ENCODE peak calls at places on chromosomes 6 and 20, in eight cellular contexts. R, N, Y, A, V, T, C and S are unnamed samples.
A peak's percentile ranks its signal among the peaks of the same experiment; 100 is the strongest.

GRCh38 chr6:15303920-15304291 is 58.0 kb downstream of the JARID2 start:
- DNase-seq in C (no peak), N (no peak), T (no peak), A (no peak), R (no peak), Y (no peak), V (no peak), S (no peak)

GRCh38 chr6:116364361-116364760 is 6.4 kb upstream of the DSE start:
- DNase-seq in C (no peak), Y (no peak), V (no peak), R (no peak), A (no peak), N (no peak), T (no peak), S (no peak)

GRCh38 chr6:166387642-166388325 is 5.0 kb upstream of the MPC1 start:
- DNase-seq in Y (no peak), C (no peak), A (no peak), R (no peak), N (no peak), T (no peak), V (no peak), S (no peak)

GRCh38 chr20:32207626-32208498 is at the start of the genes PLAGL2 and POFUT1:
- DNase-seq in R (peak; percentile 80), C (peak; percentile 78), T (peak; percentile 87), N (peak; percentile 90), Y (peak; percentile 90), A (peak; percentile 99), V (peak; percentile 61), S (peak; percentile 90)

GRCh38 chr6:44105146-44105545 is 22.1 kb downstream of the MRPL14 start:
- DNase-seq in R (no peak), Y (no peak), A (no peak), V (no peak), N (peak; percentile 31), C (no peak), T (no peak), S (no peak)

GRCh38 chr20:63177785-63178444 is 38.0 kb downstream of the YTHDF1 start:
- DNase-seq in R (no peak), V (no peak), N (no peak), T (peak; percentile 36), A (no peak), Y (no peak), C (no peak), S (no peak)

GRCh38 chr6:144302701-144303351 is 17.7 kb downstream of the UTRN start:
- DNase-seq in N (no peak), A (no peak), R (no peak), Y (no peak), T (no peak), C (no peak), V (peak; percentile 22), S (no peak)

GRCh38 chr6:136051140-136051775 is 198.9 kb downstream of the MTFR2 start:
- DNase-seq in Y (no peak), C (no peak), N (peak; percentile 21), A (no peak), R (no peak), V (peak; percentile 71), T (no peak), S (no peak)

GRCh38 chr6:111523484-111524166 is 40.6 kb upstream of the REV3L start:
- DNase-seq in R (no peak), V (no peak), A (no peak), Y (no peak), T (no peak), C (no peak), N (no peak), S (no peak)

GRCh38 chr20:41738584-41739193 is 120.5 kb upstream of the CHD6 start:
- DNase-seq in A (peak; percentile 40), T (peak; percentile 5), C (peak; percentile 42), V (peak; percentile 1), Y (peak; percentile 4), N (no peak), R (peak; percentile 64), S (peak; percentile 46)

GRCh38 chr6:44043036-44043478 is 84.2 kb downstream of the MRPL14 start:
- DNase-seq in R (no peak), Y (no peak), A (no peak), C (no peak), N (no peak), T (no peak), V (no peak), S (peak; percentile 46)

GRCh38 chr6:116572162-116572561 is 858 bp downstream of the RWDD1 start:
- DNase-seq in A (no peak), T (no peak), Y (no peak), V (peak; percentile 23), R (no peak), C (peak; percentile 5), N (no peak), S (peak; percentile 35)

GRCh38 chr6:75493400-75494064 is at the start of gene FILIP1:
- DNase-seq in C (no peak), T (peak; percentile 6), V (no peak), N (peak; percentile 55), Y (no peak), A (no peak), R (no peak), S (no peak)

GRCh38 chr6:118645395-118645794 is 6.0 kb downstream of the CEP85L start:
- DNase-seq in R (no peak), N (no peak), T (no peak), V (no peak), C (no peak), A (no peak), Y (no peak), S (no peak)

GRCh38 chr6:16690244-16691142 is 70.8 kb downstream of the ATXN1 start:
- DNase-seq in T (no peak), A (no peak), Y (no peak), R (no peak), N (no peak), C (no peak), V (peak; percentile 68), S (no peak)

GRCh38 chr6:136782021-136782770 is 10.1 kb downstream of the MAP3K5 start:
- DNase-seq in A (no peak), V (peak; percentile 64), Y (no peak), T (no peak), R (no peak), N (no peak), C (no peak), S (peak; percentile 64)

GRCh38 chr6:154127638-154128037 is 88.6 kb downstream of the OPRM1 start:
- DNase-seq in N (no peak), R (peak; percentile 39), C (no peak), A (no peak), T (no peak), Y (no peak), V (no peak), S (no peak)

GRCh38 chr20:64099880-64100565 is 7.3 kb downstream of the NPBWR2 start:
- DNase-seq in R (no peak), A (no peak), N (no peak), T (no peak), V (no peak), C (peak; percentile 25), Y (no peak), S (no peak)

GRCh38 chr6:89597988-89598387 is 40.6 kb downstream of the LYRM2 start:
- DNase-seq in V (peak; percentile 12), Y (no peak), C (peak; percentile 6), R (no peak), N (no peak), T (no peak), A (peak; percentile 86), S (peak; percentile 8)

GRCh38 chr20:35055445-35056276 is 36.9 kb downstream of the TRPC4AP start:
- DNase-seq in Y (no peak), N (peak; percentile 19), V (peak; percentile 56), A (no peak), C (no peak), T (no peak), R (no peak), S (no peak)

GRCh38 chr6:116220172-116220571 is 33.7 kb downstream of the TSPYL4 start:
- DNase-seq in R (no peak), A (no peak), N (no peak), Y (no peak), C (peak; percentile 1), V (peak; percentile 18), T (peak; percentile 25), S (no peak)

GRCh38 chr6:17505062-17505476 is 95.0 kb upstream of the FAM8A1 start:
- DNase-seq in T (no peak), A (no peak), V (no peak), R (no peak), C (no peak), Y (no peak), N (no peak), S (no peak)

GRCh38 chr6:1984346-1984994 is 260.9 kb downstream of the GMDS start:
- DNase-seq in A (no peak), V (no peak), C (no peak), Y (no peak), R (no peak), T (no peak), N (no peak), S (no peak)

GRCh38 chr6:112029045-112029822 is 24.7 kb upstream of the CCN6 start:
- DNase-seq in A (peak; percentile 34), Y (peak; percentile 51), N (no peak), C (peak; percentile 22), V (no peak), R (peak; percentile 79), T (no peak), S (peak; percentile 47)

GRCh38 chr6:53309897-53310291 is 38.9 kb downstream of the ELOVL5 start:
- DNase-seq in R (no peak), A (no peak), C (no peak), N (no peak), T (no peak), Y (no peak), V (no peak), S (no peak)

GRCh38 chr6:112227992-112228391 is 26.4 kb downstream of the LAMA4 start:
- DNase-seq in A (no peak), N (no peak), V (no peak), T (no peak), Y (no peak), C (no peak), R (no peak), S (no peak)

GRCh38 chr6:136069119-136069518 is 181.0 kb downstream of the MTFR2 start:
- DNase-seq in V (peak; percentile 63), A (no peak), T (no peak), C (no peak), N (no peak), R (no peak), Y (no peak), S (no peak)

GRCh38 chr20:58993332-58994248 is 12.5 kb downstream of the NELFCD start:
- DNase-seq in A (no peak), R (no peak), T (no peak), Y (no peak), C (no peak), N (peak; percentile 7), V (no peak), S (no peak)

GRCh38 chr20:43415661-43416430 is 41.9 kb upstream of the SRSF6 start:
- DNase-seq in R (no peak), Y (no peak), N (no peak), T (no peak), A (no peak), V (no peak), C (no peak), S (no peak)

GRCh38 chr20:3811421-3812258 is 8.7 kb upstream of the AP5S1 start:
- DNase-seq in N (peak; percentile 100), T (peak; percentile 95), V (peak; percentile 94), R (no peak), C (peak; percentile 95), A (peak; percentile 84), Y (peak; percentile 77), S (peak; percentile 98)

GRCh38 chr6:169371344-169372144 is 117.9 kb upstream of the THBS2 start:
- DNase-seq in A (peak; percentile 32), V (peak; percentile 28), C (no peak), T (no peak), Y (no peak), N (no peak), R (peak; percentile 69), S (no peak)

GRCh38 chr6:105509506-105510331 is 106.8 kb upstream of the PREP start:
- DNase-seq in N (peak; percentile 21), A (peak; percentile 27), T (no peak), V (no peak), Y (no peak), C (no peak), R (peak; percentile 41), S (no peak)

GRCh38 chr20:43910564-43910963 is 4.1 kb upstream of the TOX2 start:
- DNase-seq in N (no peak), C (no peak), Y (no peak), R (no peak), V (no peak), A (no peak), T (no peak), S (no peak)

GRCh38 chr6:12516070-12516469 is 200.5 kb upstream of the PHACTR1 start:
- DNase-seq in R (no peak), T (no peak), N (no peak), Y (no peak), C (no peak), V (no peak), A (no peak), S (peak; percentile 17)